ENCODE peak calls at places on chromosomes 3 and 15, in six cellular contexts. F is left lung, Z is nephron progenitor cell, A is epithelial cell of esophagus, G is thoracic aorta, L is mucosa of descending colon. R is an unnamed sample.

GRCh38 chr15:62444104-62445027 is 279.3 kb upstream of the C2CD4B start:
- DNase-seq in A (peak), Z (no peak), L (no peak), G (peak), F (peak), R (peak)

GRCh38 chr15:92666780-92667179 is 11.2 kb upstream of the FAM174B start:
- DNase-seq in L (no peak), Z (no peak), A (no peak), F (peak), G (no peak), R (no peak)

GRCh38 chr3:125121246-125122010 is 65.6 kb upstream of the HEG1 start:
- DNase-seq in A (no peak), F (no peak), G (no peak), L (no peak), Z (no peak), R (no peak)

GRCh38 chr15:65910341-65910740 is 41.0 kb downstream of the RAB11A start:
- DNase-seq in A (no peak), G (no peak), F (no peak), L (no peak), Z (no peak), R (peak)

GRCh38 chr3:3065876-3066275 is 44.3 kb downstream of the IL5RA start:
- DNase-seq in A (peak), L (no peak), Z (no peak), F (no peak), G (no peak), R (no peak)

GRCh38 chr3:43752908-43753307 is 62.2 kb downstream of the ABHD5 start:
- DNase-seq in F (no peak), L (no peak), G (no peak), Z (no peak), A (no peak), R (no peak)

GRCh38 chr3:134369231-134369741 is 5.0 kb downstream of the AMOTL2 start:
- DNase-seq in F (no peak), G (no peak), A (no peak), Z (no peak), L (no peak), R (no peak)

GRCh38 chr15:92636950-92637481 is 18.6 kb downstream of the FAM174B start:
- DNase-seq in F (peak), L (peak), A (peak), Z (peak), G (no peak), R (peak)

GRCh38 chr3:126352476-126353454 is 4.4 kb downstream of the KLF15 start:
- DNase-seq in A (no peak), L (peak), F (peak), Z (no peak), G (no peak), R (peak)

GRCh38 chr3:21718161-21718765 is 32.7 kb downstream of the ZNF385D start:
- DNase-seq in G (peak), F (no peak), L (no peak), Z (no peak), A (peak), R (no peak)

GRCh38 chr3:63918321-63918720 is 6.1 kb upstream of the SCAANT1 start:
- DNase-seq in Z (no peak), L (no peak), G (no peak), F (no peak), A (peak), R (no peak)

GRCh38 chr3:149566296-149566945 is 91.4 kb downstream of the WWTR1 start:
- DNase-seq in A (no peak), F (no peak), L (no peak), Z (no peak), G (no peak), R (no peak)

GRCh38 chr3:178968996-178969700 is 102.5 kb downstream of the ZMAT3 start:
- DNase-seq in A (no peak), Z (no peak), G (no peak), F (no peak), L (no peak), R (no peak)

GRCh38 chr15:77473328-77473727 is 52.6 kb downstream of the HMG20A start:
- DNase-seq in A (no peak), L (no peak), G (no peak), F (no peak), Z (no peak), R (no peak)

GRCh38 chr3:138675393-138675792 is 66.8 kb downstream of the FAIM start:
- DNase-seq in G (no peak), Z (no peak), F (no peak), A (peak), L (no peak), R (no peak)

GRCh38 chr15:61186905-61187865 is 41.9 kb downstream of the RORA start:
- DNase-seq in L (no peak), A (no peak), G (no peak), F (no peak), Z (no peak), R (no peak)

GRCh38 chr3:30508319-30508718 is 98.1 kb upstream of the TGFBR2 start:
- DNase-seq in A (no peak), L (no peak), F (no peak), G (no peak), Z (no peak), R (no peak)

GRCh38 chr3:40308725-40309438 is 625 bp upstream of the EIF1B start:
- DNase-seq in L (no peak), G (no peak), A (no peak), F (no peak), Z (no peak), R (no peak)

GRCh38 chr3:177641206-177641605 is 443.9 kb upstream of the TBL1XR1 start:
- DNase-seq in L (no peak), F (no peak), A (no peak), G (no peak), Z (no peak), R (no peak)

GRCh38 chr3:127572186-127572585 is 18.3 kb downstream of the TPRA1 start:
- DNase-seq in L (no peak), F (no peak), A (no peak), Z (no peak), G (no peak), R (no peak)

GRCh38 chr3:136861890-136862610 is at the start of gene NCK1:
- DNase-seq in G (peak), Z (peak), F (peak), A (peak), L (peak), R (peak)

GRCh38 chr3:136860541-136860940 is 1.5 kb upstream of the NCK1 start:
- DNase-seq in L (no peak), G (no peak), F (no peak), A (no peak), Z (peak), R (no peak)

GRCh38 chr3:136862953-136863352 is 945 bp downstream of the NCK1 start:
- DNase-seq in Z (no peak), A (peak), G (no peak), L (no peak), F (no peak), R (no peak)

GRCh38 chr3:136858381-136858780 is 3.6 kb upstream of the NCK1 start:
- DNase-seq in F (no peak), Z (no peak), G (no peak), A (no peak), L (no peak), R (no peak)

GRCh38 chr3:136862611-136862951 is 573 bp downstream of the NCK1 start:
- DNase-seq in L (peak), F (peak), G (peak), A (peak), Z (no peak), R (peak)
- TF ChIP-seq CTCF in L (no peak), F (no peak), G (no peak), A (no peak), Z (no peak), R (no peak)

GRCh38 chr3:158842946-158843345 is 41.1 kb downstream of the MFSD1 start:
- DNase-seq in G (no peak), Z (no peak), F (no peak), A (no peak), L (no peak), R (no peak)

GRCh38 chr3:158847466-158847849 is 45.6 kb downstream of the MFSD1 start:
- DNase-seq in F (no peak), Z (no peak), A (no peak), L (no peak), G (no peak), R (no peak)

GRCh38 chr3:158846803-158847465 is 45.1 kb downstream of the MFSD1 start:
- DNase-seq in G (no peak), F (no peak), Z (no peak), A (no peak), L (no peak), R (no peak)

GRCh38 chr3:158847885-158848284 is 46.0 kb downstream of the MFSD1 start:
- DNase-seq in L (no peak), A (no peak), G (no peak), Z (no peak), F (no peak), R (no peak)

GRCh38 chr3:158845748-158846350 is 44.0 kb downstream of the MFSD1 start:
- DNase-seq in L (no peak), G (no peak), A (peak), Z (peak), F (no peak), R (no peak)
- TF ChIP-seq CTCF in L (peak), G (peak), A (peak), Z (peak), F (peak), R (peak)

GRCh38 chr15:67836955-67837354 is 2.9 kb downstream of the RNU6-1 start:
- DNase-seq in L (no peak), Z (no peak), A (no peak), F (no peak), G (no peak), R (peak)

GRCh38 chr15:67834593-67835348 is 5.1 kb downstream of the RNU6-1 start:
- DNase-seq in Z (peak), F (no peak), G (no peak), A (no peak), L (peak), R (peak)

GRCh38 chr15:67836134-67836455 is 3.8 kb downstream of the RNU6-1 start:
- DNase-seq in F (no peak), G (no peak), Z (no peak), L (no peak), A (no peak), R (no peak)

GRCh38 chr15:67835349-67836133 is 4.3 kb downstream of the RNU6-1 start:
- DNase-seq in Z (no peak), G (no peak), L (peak), F (no peak), A (no peak), R (peak)

GRCh38 chr15:67836477-67836876 is 3.4 kb downstream of the RNU6-1 start:
- DNase-seq in A (peak), F (no peak), L (no peak), G (no peak), Z (no peak), R (peak)
- TF ChIP-seq CTCF in A (peak), F (peak), L (peak), G (peak), Z (peak), R (peak)

DNA sequence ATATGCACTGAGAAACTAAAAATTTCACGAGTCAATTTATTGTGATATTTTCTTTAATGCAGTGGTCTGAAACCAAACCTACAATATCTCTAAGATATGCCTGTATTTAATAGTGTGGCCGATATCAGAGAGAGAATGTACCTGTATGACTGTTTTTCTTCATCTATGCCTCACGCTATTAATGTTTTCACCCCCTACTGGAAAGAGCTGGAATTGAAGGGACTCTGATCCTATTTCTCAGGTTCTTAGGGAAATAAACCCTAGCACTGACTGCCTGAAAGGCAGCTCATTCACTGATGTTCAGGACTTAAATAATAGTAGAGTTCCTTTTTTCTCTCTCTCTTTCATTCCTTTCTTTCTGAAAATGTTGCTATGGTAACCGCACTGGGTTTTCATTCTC is 1135.9 kb downstream of the IGSF11 start:
- DNase-seq in G (no peak), Z (no peak), F (no peak), L (no peak), A (peak), R (no peak)
- TF ChIP-seq CTCF in G (no peak), Z (peak), F (no peak), L (no peak), A (peak), R (peak)

GRCh38 chr3:192831111-192831644 is 86.5 kb downstream of the MB21D2 start:
- DNase-seq in A (peak), F (no peak), Z (no peak), L (no peak), G (no peak), R (no peak)

GRCh38 chr3:192834428-192834827 is 83.2 kb downstream of the MB21D2 start:
- DNase-seq in G (no peak), A (no peak), F (no peak), L (no peak), Z (no peak), R (no peak)

GRCh38 chr3:192830279-192831110 is 87.2 kb downstream of the MB21D2 start:
- DNase-seq in L (no peak), Z (no peak), F (no peak), G (no peak), A (no peak), R (no peak)

GRCh38 chr3:192833177-192833890 is 84.3 kb downstream of the MB21D2 start:
- DNase-seq in A (peak), G (no peak), F (no peak), Z (no peak), L (no peak), R (no peak)

DNA sequence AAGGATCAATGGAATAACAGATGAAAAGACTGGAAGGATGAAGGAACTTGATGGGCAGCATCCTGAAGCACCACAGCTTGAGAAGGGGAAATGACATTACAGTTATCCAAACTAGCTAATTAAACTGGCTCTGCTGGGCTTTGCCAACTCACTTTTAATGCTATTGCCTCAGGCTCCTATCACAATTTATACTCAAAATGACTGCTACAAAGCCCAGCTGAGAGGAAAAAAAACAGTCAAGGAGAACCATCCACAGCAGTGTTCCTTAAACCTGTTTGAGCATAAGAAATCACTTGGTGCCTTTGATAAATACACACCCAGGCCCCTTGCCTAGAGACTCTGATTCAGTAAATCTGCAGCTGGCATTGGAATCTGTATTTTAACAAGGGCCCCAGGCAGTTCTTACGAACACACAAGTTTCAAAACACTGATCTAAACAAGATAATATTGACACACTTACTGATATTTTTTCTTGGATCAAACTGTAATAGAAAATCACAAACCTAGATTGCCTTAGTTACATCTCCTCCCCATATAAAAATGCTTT is 85.8 kb downstream of the MB21D2 start:
- DNase-seq in L (no peak), F (no peak), A (peak), G (no peak), Z (no peak), R (no peak)
- TF ChIP-seq CTCF in L (no peak), F (no peak), A (no peak), G (no peak), Z (no peak), R (no peak)

DNA sequence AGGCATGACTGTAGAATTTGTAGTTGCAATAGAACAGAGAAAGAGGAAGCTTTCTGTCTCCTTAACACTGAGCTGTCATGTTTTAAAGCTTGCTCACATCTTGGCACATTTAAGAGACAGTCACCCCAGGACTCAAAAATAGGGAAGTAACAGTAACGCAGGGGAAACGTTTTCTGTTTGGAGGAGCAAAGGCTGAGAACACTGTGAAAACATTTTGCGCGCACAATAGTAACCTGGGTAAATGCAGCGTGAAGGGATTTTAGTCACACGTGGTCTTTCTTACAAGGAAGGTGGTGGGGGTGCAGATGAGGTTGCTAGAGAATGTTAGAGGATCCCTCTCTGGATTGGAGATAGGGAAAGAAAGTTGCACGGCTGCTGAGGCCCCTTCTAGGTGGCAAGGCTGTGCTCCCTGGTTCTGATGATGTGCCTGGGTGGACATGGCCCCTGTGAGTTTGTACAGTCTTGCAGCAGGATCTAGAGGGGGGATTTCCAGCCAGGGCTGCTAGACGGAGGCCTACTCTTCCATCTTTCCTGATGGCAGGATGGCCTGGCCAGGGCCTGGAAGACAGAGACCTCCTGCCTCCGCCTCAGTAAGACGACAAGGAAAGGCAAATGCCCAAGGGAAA is 12.0 kb downstream of the STARD5 start:
- DNase-seq in Z (no peak), F (no peak), A (no peak), L (no peak), G (no peak), R (no peak)
- TF ChIP-seq CTCF in Z (no peak), F (no peak), A (no peak), L (no peak), G (no peak), R (no peak)

GRCh38 chr15:94792166-94792565 is 560.8 kb downstream of the MCTP2 start:
- DNase-seq in Z (no peak), A (peak), F (no peak), G (no peak), L (no peak), R (peak)

GRCh38 chr15:94793641-94794040 is 562.3 kb downstream of the MCTP2 start:
- DNase-seq in F (no peak), L (no peak), A (peak), Z (peak), G (no peak), R (peak)

GRCh38 chr15:94791008-94791407 is 559.6 kb downstream of the MCTP2 start:
- DNase-seq in A (peak), Z (no peak), F (no peak), L (no peak), G (no peak), R (no peak)

GRCh38 chr15:94791516-94791915 is 560.2 kb downstream of the MCTP2 start:
- DNase-seq in Z (no peak), L (no peak), A (peak), F (no peak), G (no peak), R (no peak)
- TF ChIP-seq CTCF in Z (no peak), L (no peak), A (no peak), F (no peak), G (no peak), R (no peak)

GRCh38 chr15:44195151-44195740 is at the start of gene FRMD5:
- DNase-seq in F (peak), L (peak), A (peak), G (peak), Z (peak), R (peak)
- TF ChIP-seq CTCF in F (no peak), L (peak), A (peak), G (peak), Z (peak), R (peak)

R was measured in RWPE2.